ENCODE peak calls at places on chromosome 19, in four cellular contexts. F is T-helper 1 cell, I is RWPE1, Y is NCI-H460. S is an unnamed sample.

GRCh38 chr19:35095667-35096368 is 19.8 kb upstream of the FXYD3 start:
- DNase-seq in I (peak; percentile 82), F (no peak), Y (no peak), S (no peak)

GRCh38 chr19:23916991-23917390 is 2.3 kb downstream of the ZNF726 start:
- DNase-seq in I (no peak), F (no peak), Y (no peak), S (no peak)

GRCh38 chr19:30069535-30070197 is 127.6 kb downstream of the URI1 start:
- DNase-seq in I (no peak), Y (no peak), F (no peak), S (no peak)

GRCh38 chr19:7522923-7523667 is 671 bp downstream of the MCOLN1 start:
- DNase-seq in Y (no peak), I (peak; percentile 37), F (no peak), S (peak; percentile 18)

GRCh38 chr19:3507371-3508120 is 1.4 kb downstream of the FZR1 start:
- DNase-seq in F (no peak), Y (no peak), I (no peak), S (peak; percentile 28)

GRCh38 chr19:51469629-51470028 is 8.7 kb upstream of the CEACAM18 start:
- DNase-seq in F (no peak), I (no peak), Y (no peak), S (no peak)

GRCh38 chr19:49894879-49895565 is 1.7 kb downstream of the IL4I1 start:
- DNase-seq in Y (no peak), I (no peak), F (no peak), S (no peak)

GRCh38 chr19:3687774-3688706 is 12.2 kb downstream of the PIP5K1C start:
- DNase-seq in I (no peak), Y (no peak), F (no peak), S (peak; percentile 46)

GRCh38 chr19:34274827-34275625 is 20.7 kb downstream of the GARRE1 start:
- DNase-seq in Y (no peak), I (peak; percentile 41), F (no peak), S (peak; percentile 74)

GRCh38 chr19:4653793-4654436 is 14.6 kb downstream of the TNFAIP8L1 start:
- DNase-seq in F (no peak), I (no peak), Y (no peak), S (no peak)

S was measured in dermis blood vessel endothelial cell.